ENCODE peak calls at places on chromosomes 16 and 17, in seven cellular contexts. One of them, this sample, is unnamed.

GRCh38 chr16:88505405-88506082 is 52.5 kb downstream of the ZFPM1 start:
- DNase-seq in activated naive CD8-positive, alpha-beta T cell treated with anti-CD3 and anti-CD28 coated beads, Interleukin-2, amount 50 U/mL, for 24 hours: peak; percentile 76
- DNase-seq in stomach: peak; percentile 88
- DNase-seq in NCI-H1092: peak; percentile 75
- DNase-seq in germinal center: peak; percentile 45
- DNase-seq in stimulated activated CD4-positive, alpha-beta T cell treated with anti-CD3 and anti-CD28 coated beads, Interleukin-2, amount 100 ng/mL, for 48 hours: peak; percentile 48
- DNase-seq in M059J: no peak
- DNase-seq in this sample: peak; percentile 76

GRCh38 chr17:82942166-82943130 is 102.6 kb upstream of the ZNF750 start:
- DNase-seq in NCI-H1092: no peak
- DNase-seq in activated naive CD8-positive, alpha-beta T cell treated with anti-CD3 and anti-CD28 coated beads, Interleukin-2, amount 50 U/mL, for 24 hours: no peak
- DNase-seq in stimulated activated CD4-positive, alpha-beta T cell treated with anti-CD3 and anti-CD28 coated beads, Interleukin-2, amount 100 ng/mL, for 48 hours: no peak
- DNase-seq in stomach: no peak
- DNase-seq in M059J: no peak
- DNase-seq in germinal center: no peak
- DNase-seq in this sample: no peak

GRCh38 chr16:14095883-14096551 is 24.9 kb downstream of the MRTFB start:
- DNase-seq in stimulated activated CD4-positive, alpha-beta T cell treated with anti-CD3 and anti-CD28 coated beads, Interleukin-2, amount 100 ng/mL, for 48 hours: no peak
- DNase-seq in activated naive CD8-positive, alpha-beta T cell treated with anti-CD3 and anti-CD28 coated beads, Interleukin-2, amount 50 U/mL, for 24 hours: no peak
- DNase-seq in NCI-H1092: no peak
- DNase-seq in germinal center: no peak
- DNase-seq in stomach: no peak
- DNase-seq in M059J: peak; percentile 82
- DNase-seq in this sample: no peak

GRCh38 chr16:88747588-88748301 is 37.3 kb downstream of the PIEZO1 start:
- DNase-seq in germinal center: peak; percentile 70
- DNase-seq in activated naive CD8-positive, alpha-beta T cell treated with anti-CD3 and anti-CD28 coated beads, Interleukin-2, amount 50 U/mL, for 24 hours: peak; percentile 46
- DNase-seq in M059J: no peak
- DNase-seq in stomach: peak; percentile 36
- DNase-seq in NCI-H1092: no peak
- DNase-seq in stimulated activated CD4-positive, alpha-beta T cell treated with anti-CD3 and anti-CD28 coated beads, Interleukin-2, amount 100 ng/mL, for 48 hours: peak; percentile 39
- DNase-seq in this sample: peak; percentile 75

GRCh38 chr16:89687092-89687940 is 827 bp downstream of the CDK10 start:
- DNase-seq in NCI-H1092: no peak
- DNase-seq in activated naive CD8-positive, alpha-beta T cell treated with anti-CD3 and anti-CD28 coated beads, Interleukin-2, amount 50 U/mL, for 24 hours: no peak
- DNase-seq in germinal center: peak; percentile 41
- DNase-seq in M059J: peak; percentile 60
- DNase-seq in stomach: peak; percentile 79
- DNase-seq in stimulated activated CD4-positive, alpha-beta T cell treated with anti-CD3 and anti-CD28 coated beads, Interleukin-2, amount 100 ng/mL, for 48 hours: no peak
- DNase-seq in this sample: no peak

GRCh38 chr16:3937066-3937875 is 56.8 kb upstream of the CREBBP start:
- DNase-seq in stimulated activated CD4-positive, alpha-beta T cell treated with anti-CD3 and anti-CD28 coated beads, Interleukin-2, amount 100 ng/mL, for 48 hours: no peak
- DNase-seq in stomach: no peak
- DNase-seq in activated naive CD8-positive, alpha-beta T cell treated with anti-CD3 and anti-CD28 coated beads, Interleukin-2, amount 50 U/mL, for 24 hours: no peak
- DNase-seq in NCI-H1092: no peak
- DNase-seq in M059J: no peak
- DNase-seq in germinal center: no peak
- DNase-seq in this sample: no peak

GRCh38 chr17:58330997-58331814 is 2.6 kb upstream of the TSPOAP1 start:
- DNase-seq in M059J: peak; percentile 38
- DNase-seq in germinal center: no peak
- DNase-seq in stomach: peak; percentile 45
- DNase-seq in stimulated activated CD4-positive, alpha-beta T cell treated with anti-CD3 and anti-CD28 coated beads, Interleukin-2, amount 100 ng/mL, for 48 hours: peak; percentile 66
- DNase-seq in NCI-H1092: no peak
- DNase-seq in activated naive CD8-positive, alpha-beta T cell treated with anti-CD3 and anti-CD28 coated beads, Interleukin-2, amount 50 U/mL, for 24 hours: peak; percentile 76
- DNase-seq in this sample: peak; percentile 59

GRCh38 chr16:16861546-16861945 is 482.6 kb downstream of the NPIPA7 start:
- DNase-seq in stimulated activated CD4-positive, alpha-beta T cell treated with anti-CD3 and anti-CD28 coated beads, Interleukin-2, amount 100 ng/mL, for 48 hours: peak; percentile 60
- DNase-seq in stomach: peak; percentile 45
- DNase-seq in NCI-H1092: peak; percentile 23
- DNase-seq in M059J: peak; percentile 39
- DNase-seq in germinal center: peak; percentile 34
- DNase-seq in activated naive CD8-positive, alpha-beta T cell treated with anti-CD3 and anti-CD28 coated beads, Interleukin-2, amount 50 U/mL, for 24 hours: peak; percentile 58
- DNase-seq in this sample: peak; percentile 49

GRCh38 chr16:27867122-27868110 is 196.1 kb downstream of the GSG1L start:
- DNase-seq in stomach: peak; percentile 53
- DNase-seq in M059J: peak; percentile 65
- DNase-seq in germinal center: peak; percentile 79
- DNase-seq in activated naive CD8-positive, alpha-beta T cell treated with anti-CD3 and anti-CD28 coated beads, Interleukin-2, amount 50 U/mL, for 24 hours: peak; percentile 79
- DNase-seq in NCI-H1092: peak; percentile 54
- DNase-seq in stimulated activated CD4-positive, alpha-beta T cell treated with anti-CD3 and anti-CD28 coated beads, Interleukin-2, amount 100 ng/mL, for 48 hours: peak; percentile 53
- DNase-seq in this sample: no peak

GRCh38 chr17:6097005-6097279 is 26.8 kb downstream of the WSCD1 start:
- DNase-seq in M059J: no peak
- DNase-seq in NCI-H1092: no peak
- DNase-seq in activated naive CD8-positive, alpha-beta T cell treated with anti-CD3 and anti-CD28 coated beads, Interleukin-2, amount 50 U/mL, for 24 hours: no peak
- DNase-seq in stimulated activated CD4-positive, alpha-beta T cell treated with anti-CD3 and anti-CD28 coated beads, Interleukin-2, amount 100 ng/mL, for 48 hours: no peak
- DNase-seq in stomach: no peak
- DNase-seq in germinal center: no peak
- DNase-seq in this sample: no peak

GRCh38 chr16:76639685-76640289 is 362.6 kb downstream of the CNTNAP4 start:
- DNase-seq in germinal center: no peak
- DNase-seq in M059J: peak; percentile 27
- DNase-seq in stimulated activated CD4-positive, alpha-beta T cell treated with anti-CD3 and anti-CD28 coated beads, Interleukin-2, amount 100 ng/mL, for 48 hours: no peak
- DNase-seq in NCI-H1092: no peak
- DNase-seq in stomach: no peak
- DNase-seq in activated naive CD8-positive, alpha-beta T cell treated with anti-CD3 and anti-CD28 coated beads, Interleukin-2, amount 50 U/mL, for 24 hours: no peak
- DNase-seq in this sample: no peak

GRCh38 chr17:80855968-80856862 is 135.4 kb upstream of the CHMP6 start:
- DNase-seq in NCI-H1092: no peak
- DNase-seq in M059J: peak; percentile 98
- DNase-seq in stimulated activated CD4-positive, alpha-beta T cell treated with anti-CD3 and anti-CD28 coated beads, Interleukin-2, amount 100 ng/mL, for 48 hours: peak; percentile 75
- DNase-seq in activated naive CD8-positive, alpha-beta T cell treated with anti-CD3 and anti-CD28 coated beads, Interleukin-2, amount 50 U/mL, for 24 hours: peak; percentile 82
- DNase-seq in stomach: peak; percentile 50
- DNase-seq in germinal center: no peak
- DNase-seq in this sample: no peak

GRCh38 chr16:14302399-14303181 is 231.5 kb downstream of the MRTFB start:
- DNase-seq in germinal center: peak; percentile 27
- DNase-seq in stimulated activated CD4-positive, alpha-beta T cell treated with anti-CD3 and anti-CD28 coated beads, Interleukin-2, amount 100 ng/mL, for 48 hours: no peak
- DNase-seq in stomach: no peak
- DNase-seq in NCI-H1092: no peak
- DNase-seq in M059J: peak; percentile 25
- DNase-seq in activated naive CD8-positive, alpha-beta T cell treated with anti-CD3 and anti-CD28 coated beads, Interleukin-2, amount 50 U/mL, for 24 hours: no peak
- DNase-seq in this sample: no peak

GRCh38 chr17:66287911-66288310 is 14.5 kb upstream of the PRKCA start:
- DNase-seq in M059J: no peak
- DNase-seq in NCI-H1092: no peak
- DNase-seq in stomach: no peak
- DNase-seq in stimulated activated CD4-positive, alpha-beta T cell treated with anti-CD3 and anti-CD28 coated beads, Interleukin-2, amount 100 ng/mL, for 48 hours: no peak
- DNase-seq in activated naive CD8-positive, alpha-beta T cell treated with anti-CD3 and anti-CD28 coated beads, Interleukin-2, amount 50 U/mL, for 24 hours: no peak
- DNase-seq in germinal center: no peak
- DNase-seq in this sample: no peak

GRCh38 chr17:55134486-55135157 is 130.1 kb upstream of the HLF start:
- DNase-seq in M059J: no peak
- DNase-seq in NCI-H1092: no peak
- DNase-seq in stimulated activated CD4-positive, alpha-beta T cell treated with anti-CD3 and anti-CD28 coated beads, Interleukin-2, amount 100 ng/mL, for 48 hours: no peak
- DNase-seq in activated naive CD8-positive, alpha-beta T cell treated with anti-CD3 and anti-CD28 coated beads, Interleukin-2, amount 50 U/mL, for 24 hours: no peak
- DNase-seq in germinal center: no peak
- DNase-seq in stomach: no peak
- DNase-seq in this sample: no peak

GRCh38 chr16:81004646-81005353 is 1.9 kb downstream of the CMC2 start:
- DNase-seq in M059J: peak; percentile 65
- DNase-seq in stomach: no peak
- DNase-seq in germinal center: peak; percentile 38
- DNase-seq in stimulated activated CD4-positive, alpha-beta T cell treated with anti-CD3 and anti-CD28 coated beads, Interleukin-2, amount 100 ng/mL, for 48 hours: peak; percentile 33
- DNase-seq in NCI-H1092: peak; percentile 20
- DNase-seq in activated naive CD8-positive, alpha-beta T cell treated with anti-CD3 and anti-CD28 coated beads, Interleukin-2, amount 50 U/mL, for 24 hours: no peak
- DNase-seq in this sample: peak; percentile 70

GRCh38 chr17:72176902-72177660 is 56.3 kb downstream of the SOX9 start:
- DNase-seq in NCI-H1092: peak; percentile 58
- DNase-seq in stomach: no peak
- DNase-seq in M059J: no peak
- DNase-seq in germinal center: no peak
- DNase-seq in stimulated activated CD4-positive, alpha-beta T cell treated with anti-CD3 and anti-CD28 coated beads, Interleukin-2, amount 100 ng/mL, for 48 hours: no peak
- DNase-seq in activated naive CD8-positive, alpha-beta T cell treated with anti-CD3 and anti-CD28 coated beads, Interleukin-2, amount 50 U/mL, for 24 hours: no peak
- DNase-seq in this sample: no peak

GRCh38 chr16:4323071-4323844 is 7.4 kb downstream of the GLIS2 start:
- DNase-seq in activated naive CD8-positive, alpha-beta T cell treated with anti-CD3 and anti-CD28 coated beads, Interleukin-2, amount 50 U/mL, for 24 hours: no peak
- DNase-seq in M059J: no peak
- DNase-seq in germinal center: no peak
- DNase-seq in stimulated activated CD4-positive, alpha-beta T cell treated with anti-CD3 and anti-CD28 coated beads, Interleukin-2, amount 100 ng/mL, for 48 hours: no peak
- DNase-seq in stomach: peak; percentile 47
- DNase-seq in NCI-H1092: no peak
- DNase-seq in this sample: no peak

GRCh38 chr16:3774156-3774767 is 56.9 kb upstream of the TRAP1 start:
- DNase-seq in activated naive CD8-positive, alpha-beta T cell treated with anti-CD3 and anti-CD28 coated beads, Interleukin-2, amount 50 U/mL, for 24 hours: no peak
- DNase-seq in stomach: no peak
- DNase-seq in NCI-H1092: peak; percentile 42
- DNase-seq in stimulated activated CD4-positive, alpha-beta T cell treated with anti-CD3 and anti-CD28 coated beads, Interleukin-2, amount 100 ng/mL, for 48 hours: no peak
- DNase-seq in germinal center: no peak
- DNase-seq in M059J: no peak
- DNase-seq in this sample: no peak

GRCh38 chr17:59427425-59427921 is 96.0 kb downstream of the YPEL2 start:
- DNase-seq in stimulated activated CD4-positive, alpha-beta T cell treated with anti-CD3 and anti-CD28 coated beads, Interleukin-2, amount 100 ng/mL, for 48 hours: peak; percentile 45
- DNase-seq in activated naive CD8-positive, alpha-beta T cell treated with anti-CD3 and anti-CD28 coated beads, Interleukin-2, amount 50 U/mL, for 24 hours: peak; percentile 43
- DNase-seq in stomach: no peak
- DNase-seq in NCI-H1092: no peak
- DNase-seq in M059J: peak; percentile 86
- DNase-seq in germinal center: no peak
- DNase-seq in this sample: no peak

GRCh38 chr17:56599566-56599965 is 6.1 kb downstream of the NOG start:
- DNase-seq in NCI-H1092: no peak
- DNase-seq in M059J: no peak
- DNase-seq in activated naive CD8-positive, alpha-beta T cell treated with anti-CD3 and anti-CD28 coated beads, Interleukin-2, amount 50 U/mL, for 24 hours: no peak
- DNase-seq in germinal center: no peak
- DNase-seq in stomach: no peak
- DNase-seq in stimulated activated CD4-positive, alpha-beta T cell treated with anti-CD3 and anti-CD28 coated beads, Interleukin-2, amount 100 ng/mL, for 48 hours: no peak
- DNase-seq in this sample: no peak

GRCh38 chr17:75906143-75906884 is 1.6 kb upstream of the MRPL38 start:
- DNase-seq in M059J: no peak
- DNase-seq in activated naive CD8-positive, alpha-beta T cell treated with anti-CD3 and anti-CD28 coated beads, Interleukin-2, amount 50 U/mL, for 24 hours: no peak
- DNase-seq in stomach: no peak
- DNase-seq in NCI-H1092: no peak
- DNase-seq in germinal center: no peak
- DNase-seq in stimulated activated CD4-positive, alpha-beta T cell treated with anti-CD3 and anti-CD28 coated beads, Interleukin-2, amount 100 ng/mL, for 48 hours: no peak
- DNase-seq in this sample: no peak

GRCh38 chr16:85423186-85423550 is 190.0 kb upstream of the GSE1 start:
- DNase-seq in germinal center: no peak
- DNase-seq in stimulated activated CD4-positive, alpha-beta T cell treated with anti-CD3 and anti-CD28 coated beads, Interleukin-2, amount 100 ng/mL, for 48 hours: no peak
- DNase-seq in M059J: no peak
- DNase-seq in stomach: no peak
- DNase-seq in NCI-H1092: no peak
- DNase-seq in activated naive CD8-positive, alpha-beta T cell treated with anti-CD3 and anti-CD28 coated beads, Interleukin-2, amount 50 U/mL, for 24 hours: peak; percentile 1
- DNase-seq in this sample: no peak

GRCh38 chr16:11667824-11668589 is at the start of gene SNN:
- DNase-seq in activated naive CD8-positive, alpha-beta T cell treated with anti-CD3 and anti-CD28 coated beads, Interleukin-2, amount 50 U/mL, for 24 hours: peak; percentile 88
- DNase-seq in M059J: peak; percentile 84
- DNase-seq in germinal center: peak; percentile 97
- DNase-seq in stomach: peak; percentile 92
- DNase-seq in NCI-H1092: peak; percentile 81
- DNase-seq in stimulated activated CD4-positive, alpha-beta T cell treated with anti-CD3 and anti-CD28 coated beads, Interleukin-2, amount 100 ng/mL, for 48 hours: peak; percentile 79
- DNase-seq in this sample: peak; percentile 88

GRCh38 chr17:7561028-7561575 is 617 bp upstream of the SENP3 start:
- DNase-seq in NCI-H1092: peak; percentile 55
- DNase-seq in activated naive CD8-positive, alpha-beta T cell treated with anti-CD3 and anti-CD28 coated beads, Interleukin-2, amount 50 U/mL, for 24 hours: peak; percentile 90
- DNase-seq in stomach: peak; percentile 96
- DNase-seq in germinal center: peak; percentile 90
- DNase-seq in M059J: peak; percentile 80
- DNase-seq in stimulated activated CD4-positive, alpha-beta T cell treated with anti-CD3 and anti-CD28 coated beads, Interleukin-2, amount 100 ng/mL, for 48 hours: peak; percentile 86
- DNase-seq in this sample: peak; percentile 91

GRCh38 chr16:364595-365491 is 5.5 kb downstream of the MRPL28 start:
- DNase-seq in activated naive CD8-positive, alpha-beta T cell treated with anti-CD3 and anti-CD28 coated beads, Interleukin-2, amount 50 U/mL, for 24 hours: no peak
- DNase-seq in NCI-H1092: no peak
- DNase-seq in stomach: no peak
- DNase-seq in germinal center: no peak
- DNase-seq in stimulated activated CD4-positive, alpha-beta T cell treated with anti-CD3 and anti-CD28 coated beads, Interleukin-2, amount 100 ng/mL, for 48 hours: no peak
- DNase-seq in M059J: peak; percentile 38
- DNase-seq in this sample: no peak

GRCh38 chr17:7290166-7290565 is 4.3 kb downstream of the YBX2 start:
- DNase-seq in stomach: no peak
- DNase-seq in stimulated activated CD4-positive, alpha-beta T cell treated with anti-CD3 and anti-CD28 coated beads, Interleukin-2, amount 100 ng/mL, for 48 hours: no peak
- DNase-seq in germinal center: no peak
- DNase-seq in activated naive CD8-positive, alpha-beta T cell treated with anti-CD3 and anti-CD28 coated beads, Interleukin-2, amount 50 U/mL, for 24 hours: no peak
- DNase-seq in M059J: no peak
- DNase-seq in NCI-H1092: no peak
- DNase-seq in this sample: no peak

GRCh38 chr17:51540151-51540550 is 279.8 kb downstream of the UTP18 start:
- DNase-seq in NCI-H1092: no peak
- DNase-seq in stomach: no peak
- DNase-seq in germinal center: no peak
- DNase-seq in stimulated activated CD4-positive, alpha-beta T cell treated with anti-CD3 and anti-CD28 coated beads, Interleukin-2, amount 100 ng/mL, for 48 hours: no peak
- DNase-seq in activated naive CD8-positive, alpha-beta T cell treated with anti-CD3 and anti-CD28 coated beads, Interleukin-2, amount 50 U/mL, for 24 hours: no peak
- DNase-seq in M059J: peak; percentile 1
- DNase-seq in this sample: no peak

GRCh38 chr16:49442805-49443204 is 69.2 kb downstream of the C16orf78 start:
- DNase-seq in M059J: no peak
- DNase-seq in germinal center: no peak
- DNase-seq in stomach: no peak
- DNase-seq in activated naive CD8-positive, alpha-beta T cell treated with anti-CD3 and anti-CD28 coated beads, Interleukin-2, amount 50 U/mL, for 24 hours: no peak
- DNase-seq in stimulated activated CD4-positive, alpha-beta T cell treated with anti-CD3 and anti-CD28 coated beads, Interleukin-2, amount 100 ng/mL, for 48 hours: no peak
- DNase-seq in NCI-H1092: peak; percentile 4
- DNase-seq in this sample: no peak

GRCh38 chr17:59371426-59372099 is 40.1 kb downstream of the YPEL2 start:
- DNase-seq in NCI-H1092: no peak
- DNase-seq in stimulated activated CD4-positive, alpha-beta T cell treated with anti-CD3 and anti-CD28 coated beads, Interleukin-2, amount 100 ng/mL, for 48 hours: no peak
- DNase-seq in stomach: no peak
- DNase-seq in activated naive CD8-positive, alpha-beta T cell treated with anti-CD3 and anti-CD28 coated beads, Interleukin-2, amount 50 U/mL, for 24 hours: no peak
- DNase-seq in M059J: no peak
- DNase-seq in germinal center: no peak
- DNase-seq in this sample: no peak